ENCODE peak calls at places on chromosomes 12 and 14, in four cellular contexts. One of them, this sample, is unnamed.

GRCh38 chr12:54134850-54135249 is 53.9 kb downstream of the SMUG1 start:
- DNase-seq in LHCN-M2: no peak
- DNase-seq in NCI-H2029 treated with DMSO at 0.1 percent for 48 hours: no peak
- DNase-seq in DMS53: peak; percentile 51
- DNase-seq in this sample: no peak

GRCh38 chr14:91264151-91265150 is 19.9 kb upstream of the GPR68 start:
- DNase-seq in NCI-H2029 treated with DMSO at 0.1 percent for 48 hours: no peak
- DNase-seq in DMS53: peak; percentile 56
- DNase-seq in LHCN-M2: no peak
- DNase-seq in this sample: no peak

GRCh38 chr12:121288941-121289340 is 7.6 kb downstream of the CAMKK2 start:
- DNase-seq in DMS53: no peak
- DNase-seq in LHCN-M2: no peak
- DNase-seq in NCI-H2029 treated with DMSO at 0.1 percent for 48 hours: no peak
- DNase-seq in this sample: no peak

GRCh38 chr14:52954346-52955214 is 3.7 kb upstream of the FERMT2 start:
- DNase-seq in NCI-H2029 treated with DMSO at 0.1 percent for 48 hours: no peak
- DNase-seq in LHCN-M2: no peak
- DNase-seq in DMS53: no peak
- DNase-seq in this sample: no peak

GRCh38 chr12:48986720-48987291 is 8.7 kb downstream of the WNT1 start:
- DNase-seq in NCI-H2029 treated with DMSO at 0.1 percent for 48 hours: no peak
- DNase-seq in DMS53: no peak
- DNase-seq in LHCN-M2: no peak
- DNase-seq in this sample: no peak

GRCh38 chr12:30010071-30011052 is 226.6 kb upstream of the TMTC1 start:
- DNase-seq in NCI-H2029 treated with DMSO at 0.1 percent for 48 hours: no peak
- DNase-seq in LHCN-M2: no peak
- DNase-seq in DMS53: no peak
- DNase-seq in this sample: no peak

GRCh38 chr14:54572316-54572715 is 5.4 kb downstream of the SAMD4A start:
- DNase-seq in DMS53: peak; percentile 82
- DNase-seq in LHCN-M2: peak; percentile 50
- DNase-seq in NCI-H2029 treated with DMSO at 0.1 percent for 48 hours: peak; percentile 41
- DNase-seq in this sample: no peak

GRCh38 chr12:50043854-50044253 is 13.5 kb upstream of the ASIC1 start:
- DNase-seq in LHCN-M2: no peak
- DNase-seq in DMS53: no peak
- DNase-seq in NCI-H2029 treated with DMSO at 0.1 percent for 48 hours: no peak
- DNase-seq in this sample: no peak

GRCh38 chr12:78719721-78720120 is 144.9 kb upstream of the SYT1 start:
- DNase-seq in DMS53: no peak
- DNase-seq in NCI-H2029 treated with DMSO at 0.1 percent for 48 hours: no peak
- DNase-seq in LHCN-M2: no peak
- DNase-seq in this sample: no peak

GRCh38 chr12:115752913-115753726 is 524.4 kb downstream of the MED13L start:
- DNase-seq in NCI-H2029 treated with DMSO at 0.1 percent for 48 hours: peak; percentile 83
- DNase-seq in DMS53: peak; percentile 84
- DNase-seq in LHCN-M2: peak; percentile 41
- DNase-seq in this sample: no peak

GRCh38 chr14:22685467-22685866 is 41.3 kb upstream of the OR6J1 start:
- DNase-seq in DMS53: no peak
- DNase-seq in NCI-H2029 treated with DMSO at 0.1 percent for 48 hours: no peak
- DNase-seq in LHCN-M2: no peak
- DNase-seq in this sample: no peak